ENCODE peak calls at places on chromosomes 11 and 22, in eight cellular contexts. H is hepatocyte, Q is kidney, I is endothelial cell of umbilical vein, F is body of pancreas, L is transverse colon, V is heart left ventricle, U is fibroblast of lung. K is an unnamed sample. For H3K4me1, the result is how much of the 10 kb centered on the place peaks cover.

GRCh38 chr22:42680648-42681047 is 31.5 kb upstream of the CYB5R3 start:
- DNase-seq in H (no peak), Q (no peak), I (peak), F (no peak), L (no peak), V (no peak), U (peak), K (no peak)

GRCh38 chr11:78190374-78190773 is 1.7 kb downstream of the USP35 start:
- DNase-seq in H (no peak), Q (no peak), I (no peak), F (no peak), L (no peak), V (no peak), U (no peak), K (no peak)

GRCh38 chr22:42294034-42294985 is 23.9 kb upstream of the TCF20 start:
- DNase-seq in H (peak), Q (no peak), I (peak), F (peak), L (peak), V (no peak), U (peak), K (peak)

GRCh38 chr22:41862160-41862529 is 29.2 kb downstream of the SREBF2 start:
- DNase-seq in H (peak), Q (no peak), I (no peak), F (no peak), L (no peak), V (no peak), U (peak), K (no peak)

GRCh38 chr11:23370580-23371275 is 510.5 kb upstream of the CCDC179 start:
- DNase-seq in H (peak), Q (no peak), I (no peak), F (no peak), L (no peak), V (no peak), U (no peak), K (no peak)

GRCh38 chr11:17927643-17928343 is 85.1 kb downstream of the SERGEF start:
- DNase-seq in H (peak), Q (no peak), I (no peak), F (no peak), L (no peak), V (no peak), U (peak), K (no peak)

GRCh38 chr22:22479116-22479515 is 29.4 kb downstream of the ZNF280B start:
- DNase-seq in H (no peak), Q (no peak), I (no peak), F (no peak), L (no peak), V (no peak), U (no peak), K (no peak)

GRCh38 chr22:43541022-43541421 is 129.2 kb downstream of the MPPED1 start:
- DNase-seq in H (no peak), Q (no peak), I (no peak), F (no peak), L (no peak), V (no peak), U (no peak), K (no peak)

GRCh38 chr22:40107244-40107643 is 70.5 kb upstream of the TNRC6B start:
- DNase-seq in H (no peak), Q (no peak), I (no peak), F (no peak), L (no peak), V (no peak), U (peak), K (no peak)

GRCh38 chr22:36334081-36334831 is 53.5 kb downstream of the MYH9 start:
- DNase-seq in H (no peak), Q (no peak), I (no peak), F (peak), L (peak), V (no peak), U (no peak), K (peak)

GRCh38 chr11:125164422-125165110 is at the start of gene PKNOX2:
- DNase-seq in H (peak), Q (peak), I (peak), F (peak), L (peak), V (peak), U (peak), K (peak)

GRCh38 chr11:96753997-96754396 is 364.2 kb downstream of the JRKL start:
- DNase-seq in H (no peak), Q (no peak), I (no peak), F (no peak), L (no peak), V (no peak), U (no peak), K (no peak)

GRCh38 chr22:27133951-27134664 is 476.7 kb downstream of the MIAT start:
- DNase-seq in H (peak), Q (no peak), I (peak), F (no peak), L (peak), V (no peak), U (peak), K (no peak)

GRCh38 chr22:22710719-22711531 is 66.5 kb downstream of the GGTLC2 start:
- DNase-seq in H (peak), Q (peak), I (peak), F (peak), L (peak), V (peak), U (no peak), K (peak)

GRCh38 chr11:116738975-116739374 is 33.8 kb downstream of the BUD13 start:
- DNase-seq in H (no peak), Q (no peak), I (no peak), F (no peak), L (no peak), V (no peak), U (no peak), K (no peak)

GRCh38 chr11:117907276-117908110 is 21.7 kb downstream of the TMPRSS13 start:
- DNase-seq in H (peak), Q (peak), I (peak), F (peak), L (peak), V (peak), U (peak), K (peak)

GRCh38 chr22:32967285-32968101 is 90.7 kb downstream of the SYN3 start:
- DNase-seq in H (peak), Q (peak), I (no peak), F (no peak), L (no peak), V (no peak), U (no peak), K (no peak)

GRCh38 chr11:117832511-117832910 is 8.0 kb upstream of the FXYD2 start:
- DNase-seq in H (no peak), Q (peak), I (no peak), F (peak), L (peak), V (no peak), U (no peak), K (peak)

GRCh38 chr11:128632151-128632791 is 44.9 kb upstream of the ETS1 start:
- DNase-seq in H (peak), Q (no peak), I (peak), F (no peak), L (peak), V (no peak), U (peak), K (no peak)

GRCh38 chr11:27367881-27368280 is 4.9 kb upstream of the CCDC34 start:
- DNase-seq in H (no peak), Q (no peak), I (no peak), F (no peak), L (no peak), V (no peak), U (no peak), K (no peak)

GRCh38 chr11:67442504-67443398 is 525 bp downstream of the CORO1B start:
- DNase-seq in H (no peak), Q (no peak), I (no peak), F (no peak), L (no peak), V (no peak), U (no peak), K (no peak)

GRCh38 chr11:39190751-39191150 is 2268.7 kb downstream of the LRRC4C start:
- DNase-seq in H (no peak), Q (no peak), I (no peak), F (no peak), L (no peak), V (no peak), U (no peak), K (no peak)

GRCh38 chr22:49422668-49423067 is 405.0 kb downstream of the BRD1 start:
- DNase-seq in H (no peak), Q (no peak), I (no peak), F (no peak), L (no peak), V (no peak), U (no peak), K (no peak)

GRCh38 chr11:59205664-59206063 is 7.1 kb downstream of the MPEG1 start:
- DNase-seq in H (no peak), Q (no peak), I (no peak), F (no peak), L (no peak), V (no peak), U (no peak), K (no peak)

DNA sequence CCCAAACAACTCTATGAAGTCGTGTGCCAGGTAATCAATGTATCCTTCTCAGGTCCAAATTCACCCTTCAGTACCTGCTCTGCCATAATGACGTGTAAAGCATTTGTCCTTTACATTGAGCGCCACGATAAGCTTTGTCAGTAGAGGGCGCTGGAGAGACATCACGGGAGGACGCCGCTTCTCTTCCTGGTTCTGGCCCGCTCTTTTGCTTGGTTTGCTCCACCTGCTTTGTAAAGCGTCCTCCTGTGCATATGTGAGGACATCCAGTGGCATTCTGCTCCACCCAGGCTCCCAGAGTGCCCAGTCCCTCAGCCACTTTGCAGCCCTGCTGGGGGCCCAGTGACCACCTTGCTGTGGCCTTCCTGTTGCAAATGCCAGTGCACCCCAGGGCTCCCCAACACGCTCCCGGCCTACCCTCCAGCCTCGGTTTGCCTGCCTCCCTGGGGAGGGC is 61.1 kb downstream of the WT1 start:
- DNase-seq in H (peak), Q (no peak), I (peak), F (peak), L (peak), V (no peak), U (peak), K (peak)
- TF ChIP-seq CTCF in H (peak), Q (peak), I (peak), F (no peak), L (peak), V (peak), U (peak), K (peak)

DNA sequence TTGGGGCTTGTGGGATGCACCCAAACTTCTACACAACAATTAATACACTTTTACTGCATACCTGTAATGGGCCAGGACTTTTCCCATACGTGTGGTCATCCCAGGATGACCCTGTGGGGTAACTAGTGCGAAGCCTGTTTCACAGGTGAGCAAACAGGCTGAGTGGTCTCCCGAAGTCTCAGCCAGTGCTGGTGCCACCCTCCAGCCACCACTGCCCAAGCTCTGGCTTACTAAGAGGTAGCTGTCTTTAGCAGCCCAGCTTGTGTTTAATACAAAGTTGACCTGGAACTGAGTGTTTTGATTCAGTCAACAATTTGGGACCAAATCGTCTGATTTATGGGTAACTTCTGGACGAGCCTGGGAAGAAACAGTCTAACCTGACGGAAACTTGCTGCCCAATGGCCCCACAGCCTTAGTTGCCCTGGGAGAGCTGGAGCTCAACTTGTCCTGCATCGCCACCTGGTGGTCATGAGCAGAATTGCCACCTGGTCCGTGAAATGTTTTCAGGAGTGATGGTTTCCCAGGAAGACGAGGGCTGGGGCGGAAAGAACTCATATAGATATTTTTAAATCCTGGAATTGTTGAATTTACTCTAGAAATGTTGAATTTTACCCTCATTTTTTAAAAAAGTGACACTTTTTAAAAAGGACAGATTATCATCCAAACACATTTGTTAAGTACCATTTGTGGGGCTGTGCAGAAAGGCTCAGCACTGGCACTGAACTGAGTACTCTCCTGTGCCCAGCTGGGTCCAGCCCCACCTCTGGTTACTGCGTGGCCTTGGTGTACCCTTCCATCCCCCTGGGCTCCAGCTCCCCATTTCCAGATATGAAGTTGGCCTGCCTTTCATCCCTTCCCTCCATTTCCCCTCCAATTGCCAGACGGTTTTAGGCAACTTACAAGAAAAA is 95.5 kb upstream of the PARVA start:
- DNase-seq in H (peak), Q (peak), I (peak), F (peak), L (peak), V (peak), U (peak), K (peak)
- H3K4me1 ChIP-seq in H (under half), Q (under half), I (under half), F (under half), L (under half), V (under half), U (under half), K (under half)

GRCh38 chr22:20036535-20037392 is 15.9 kb downstream of the TANGO2 start:
- DNase-seq in H (no peak), Q (no peak), I (no peak), F (no peak), L (no peak), V (no peak), U (no peak), K (no peak)

GRCh38 chr22:20037419-20037818 is 16.5 kb downstream of the TANGO2 start:
- DNase-seq in H (no peak), Q (no peak), I (no peak), F (no peak), L (no peak), V (no peak), U (no peak), K (no peak)

GRCh38 chr22:20034143-20034542 is 13.2 kb downstream of the TANGO2 start:
- DNase-seq in H (no peak), Q (no peak), I (no peak), F (no peak), L (no peak), V (no peak), U (no peak), K (no peak)

GRCh38 chr22:20036119-20036518 is 15.2 kb downstream of the TANGO2 start:
- DNase-seq in H (no peak), Q (no peak), I (no peak), F (no peak), L (no peak), V (no peak), U (no peak), K (no peak)

GRCh38 chr22:20035375-20036084 is 14.6 kb downstream of the TANGO2 start:
- DNase-seq in H (no peak), Q (no peak), I (no peak), F (no peak), L (no peak), V (no peak), U (no peak), K (no peak)
- H3K4me3 ChIP-seq in H (no peak), Q (no peak), I (no peak), F (no peak), L (no peak), V (no peak), U (no peak), K (no peak)

DNA sequence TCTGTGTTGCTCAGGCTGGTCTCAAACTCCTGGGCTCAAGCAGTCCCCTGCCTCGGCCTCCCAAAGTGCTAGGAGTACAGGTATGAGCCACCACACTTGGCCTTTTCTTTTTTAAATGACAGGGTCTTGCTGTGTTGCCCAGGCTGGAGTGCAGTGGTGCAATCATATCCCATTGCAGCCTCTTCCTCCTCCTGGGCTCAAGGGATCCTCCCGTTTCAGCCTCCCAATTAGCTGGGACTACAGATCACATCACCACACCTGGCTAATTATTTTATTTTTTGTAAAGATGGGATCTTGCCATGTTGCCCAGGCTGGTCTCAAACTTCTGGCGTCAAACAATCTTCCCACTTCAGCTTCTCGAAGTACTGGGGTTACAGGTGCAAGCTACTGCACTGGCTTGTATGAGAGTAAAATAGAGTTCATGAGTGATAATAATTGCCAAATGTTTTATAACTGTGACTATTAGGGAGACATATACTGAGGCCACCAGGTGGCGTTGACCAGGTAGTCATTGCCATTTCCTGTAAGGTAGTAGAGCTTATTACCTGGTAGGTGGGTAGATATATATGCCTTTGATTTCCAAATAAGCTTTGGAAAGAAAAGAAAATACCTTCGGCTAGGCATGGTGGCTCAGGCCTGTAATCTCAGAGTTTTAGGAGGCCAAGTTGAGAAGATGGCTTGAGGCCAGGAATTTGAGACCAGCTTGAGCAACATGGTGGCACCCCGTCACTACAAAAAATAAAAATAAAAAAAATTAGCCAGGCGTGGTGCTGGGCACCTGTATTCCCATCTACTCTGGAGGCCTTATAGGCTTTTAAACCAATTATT is 5.4 kb downstream of the FDX1 start:
- DNase-seq in H (no peak), Q (no peak), I (no peak), F (peak), L (peak), V (no peak), U (peak), K (peak)
- TF ChIP-seq CTCF in H (peak), Q (no peak), I (no peak), F (peak), L (peak), V (no peak), U (no peak), K (peak)

GRCh38 chr11:60910281-60910687 is 3.7 kb upstream of the TMEM109 start:
- DNase-seq in H (no peak), Q (no peak), I (no peak), F (no peak), L (peak), V (no peak), U (no peak), K (no peak)

GRCh38 chr11:60906132-60906972 is at the start of gene PRPF19:
- DNase-seq in H (peak), Q (peak), I (peak), F (peak), L (peak), V (peak), U (peak), K (peak)

GRCh38 chr11:60905551-60906113 is 753 bp downstream of the PRPF19 start:
- DNase-seq in H (peak), Q (no peak), I (peak), F (no peak), L (no peak), V (no peak), U (peak), K (peak)

GRCh38 chr11:60910711-60911366 is 3.1 kb upstream of the TMEM109 start:
- DNase-seq in H (no peak), Q (no peak), I (no peak), F (no peak), L (no peak), V (no peak), U (no peak), K (no peak)

DNA sequence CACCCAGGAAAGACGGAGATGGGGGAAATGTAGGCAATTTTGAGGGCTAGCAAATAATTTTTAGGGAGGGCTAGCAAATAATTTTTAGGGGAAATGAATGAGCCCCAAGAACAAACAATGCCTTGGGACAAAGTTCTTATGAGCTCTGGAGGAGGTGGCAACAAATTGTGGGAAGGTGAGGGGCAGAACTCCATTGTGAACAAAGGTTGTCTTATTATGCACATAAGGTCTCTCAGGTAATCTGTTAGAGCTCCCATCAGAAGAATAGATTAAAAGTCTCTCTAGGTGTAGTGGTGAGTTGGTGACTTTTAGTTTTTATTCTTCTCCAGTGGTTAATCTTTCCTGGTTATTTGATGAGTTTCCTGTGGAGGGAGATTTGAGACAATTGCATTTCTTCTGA is 2.4 kb upstream of the PRPF19 start:
- DNase-seq in H (no peak), Q (no peak), I (no peak), F (no peak), L (no peak), V (no peak), U (no peak), K (no peak)
- H3K4me1 ChIP-seq in H (under half), Q (under half), I (under half), F (under half), L (under half), V (half or more), U (under half), K (under half)

DNA sequence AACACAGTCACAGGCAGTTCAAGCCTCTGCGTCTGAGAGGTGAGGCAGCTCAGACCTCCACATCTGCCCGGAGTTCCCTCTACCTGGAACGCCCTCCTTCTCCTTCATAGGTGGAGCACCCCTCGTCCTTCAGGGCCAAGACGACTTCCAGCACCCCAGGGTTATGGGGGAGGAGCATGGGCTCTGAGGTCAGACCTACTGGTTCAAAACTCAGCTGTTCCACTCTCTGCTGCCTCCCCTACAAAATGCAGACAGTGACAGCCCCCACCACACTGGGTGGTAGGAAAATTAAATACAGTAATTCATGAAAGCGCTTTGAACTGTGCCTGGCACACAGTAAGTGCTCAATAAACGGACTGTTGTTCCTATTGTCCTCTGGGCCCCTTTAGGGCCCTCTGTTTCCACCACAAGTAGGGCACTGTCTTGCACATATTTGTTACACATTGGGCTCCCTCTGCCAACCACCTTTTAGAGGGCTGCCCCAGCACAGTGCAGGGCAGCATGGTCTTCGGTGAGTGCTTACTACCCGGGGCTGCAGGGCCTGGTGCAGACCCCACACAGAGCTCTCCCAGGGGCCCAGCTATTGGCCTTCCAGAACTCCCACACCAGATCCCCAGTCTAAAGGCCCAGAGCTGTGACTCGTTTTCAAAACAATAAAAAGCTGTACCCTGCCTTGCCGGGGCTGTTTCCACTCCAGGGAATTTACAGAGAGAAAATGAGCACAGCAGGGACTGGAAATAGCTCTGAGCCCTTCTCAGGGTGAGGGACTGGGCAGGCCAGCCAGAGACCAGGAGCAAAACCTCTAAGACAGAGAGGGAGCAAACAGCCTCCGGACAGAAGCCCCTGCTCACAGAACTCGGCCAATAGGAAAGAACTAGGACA is 2.5 kb downstream of the TMEM184B start:
- DNase-seq in H (no peak), Q (no peak), I (no peak), F (no peak), L (no peak), V (no peak), U (no peak), K (no peak)
- H3K4me3 ChIP-seq in H (no peak), Q (peak), I (no peak), F (no peak), L (no peak), V (no peak), U (no peak), K (no peak)

K was measured in colonic mucosa.